ENCODE peak calls at places on chromosomes 5 and 9, in ten cellular contexts. F, K, X, L, A, B, P, D, V and H are unnamed samples.

GRCh38 chr5:9898319-9898718 is 268.2 kb upstream of the TAS2R1 start:
- DNase-seq in F (peak; percentile 9), K (peak; percentile 49), X (peak; percentile 59), L (no peak), A (peak; percentile 85), B (peak; percentile 47), P (peak; percentile 55), D (peak; percentile 68), V (peak; percentile 5), H (no peak)

GRCh38 chr5:171425596-171426244 is 6.3 kb downstream of the FGF18 start:
- DNase-seq in F (no peak), K (no peak), X (peak; percentile 16), L (no peak), A (no peak), B (no peak), P (no peak), D (no peak), V (no peak), H (no peak)

GRCh38 chr5:98443916-98444315 is 329.5 kb upstream of the RGMB start:
- DNase-seq in F (no peak), K (no peak), X (no peak), L (no peak), A (no peak), B (no peak), P (no peak), D (no peak), V (no peak), H (no peak)

GRCh38 chr5:133638436-133638835 is 26.1 kb upstream of the FSTL4 start:
- DNase-seq in F (no peak), K (no peak), X (no peak), L (no peak), A (no peak), B (no peak), P (no peak), D (no peak), V (no peak), H (no peak)

GRCh38 chr5:173281910-173282309 is 46.3 kb downstream of the STC2 start:
- DNase-seq in F (no peak), K (peak; percentile 69), X (peak; percentile 62), L (no peak), A (peak; percentile 46), B (peak; percentile 7), P (peak; percentile 27), D (peak; percentile 35), V (no peak), H (no peak)

GRCh38 chr9:95124582-95125359 is 192.7 kb downstream of the FANCC start:
- DNase-seq in F (no peak), K (peak; percentile 44), X (peak; percentile 59), L (no peak), A (no peak), B (no peak), P (no peak), D (no peak), V (no peak), H (no peak)

GRCh38 chr5:178080056-178080455 is 33.3 kb upstream of the N4BP3 start:
- DNase-seq in F (no peak), K (no peak), X (no peak), L (no peak), A (no peak), B (no peak), P (no peak), D (no peak), V (no peak), H (no peak)

GRCh38 chr9:123283048-123283408 is 14.6 kb upstream of the STRBP start:
- DNase-seq in F (no peak), K (no peak), X (no peak), L (no peak), A (no peak), B (no peak), P (no peak), D (no peak), V (no peak), H (no peak)

GRCh38 chr9:74527718-74528117 is 30.6 kb downstream of the RORB start:
- DNase-seq in F (no peak), K (no peak), X (no peak), L (no peak), A (no peak), B (no peak), P (no peak), D (no peak), V (no peak), H (no peak)

DNA sequence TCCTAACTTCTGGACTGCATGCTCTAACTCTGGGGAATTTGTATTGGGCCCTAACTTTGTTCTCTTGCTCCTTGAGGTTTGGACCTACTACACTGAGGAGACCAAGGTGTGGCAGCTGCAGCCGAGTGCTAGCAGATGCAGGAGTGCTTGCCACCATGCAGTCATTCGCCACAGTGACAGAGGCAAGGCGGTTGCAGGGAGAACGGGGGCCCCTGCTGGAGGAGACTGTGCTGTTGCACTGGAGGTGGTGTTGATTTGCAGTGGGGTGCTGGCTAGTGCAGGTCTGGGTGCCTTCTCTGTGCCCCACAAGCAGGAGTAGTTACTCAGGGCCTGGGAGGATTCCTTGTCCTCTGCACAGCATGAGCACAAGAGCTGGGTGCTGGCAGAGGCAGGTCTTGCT is 22.4 kb upstream of the DIRAS2 start:
- DNase-seq in F (no peak), K (peak; percentile 50), X (peak; percentile 70), L (no peak), A (no peak), B (no peak), P (no peak), D (peak; percentile 17), V (no peak), H (no peak)
- TF ChIP-seq CTCF in F (no peak), K (peak; percentile 48), X (peak; percentile 64), L (no peak), A (no peak), B (no peak), P (no peak), D (no peak), V (no peak), H (no peak)

GRCh38 chr9:1837453-1838084 is 177.6 kb upstream of the SMARCA2 start:
- DNase-seq in F (peak; percentile 32), K (peak; percentile 81), X (peak; percentile 71), L (peak; percentile 51), A (peak; percentile 11), B (peak; percentile 18), P (peak; percentile 15), D (peak; percentile 2), V (peak; percentile 61), H (no peak)
- TF ChIP-seq CTCF in F (peak; percentile 65), K (peak; percentile 81), X (peak; percentile 86), L (peak; percentile 48), A (peak; percentile 25), B (no peak), P (peak; percentile 33), D (no peak), V (peak; percentile 68), H (no peak)

GRCh38 chr9:4923580-4924544 is 61.2 kb upstream of the JAK2 start:
- DNase-seq in F (no peak), K (no peak), X (no peak), L (peak; percentile 67), A (peak; percentile 53), B (peak; percentile 60), P (peak; percentile 46), D (peak; percentile 3), V (peak; percentile 51), H (no peak)
- TF ChIP-seq CTCF in F (no peak), K (no peak), X (peak; percentile 35), L (peak; percentile 60), A (peak; percentile 74), B (peak; percentile 36), P (peak; percentile 33), D (no peak), V (peak; percentile 64), H (no peak)

DNA sequence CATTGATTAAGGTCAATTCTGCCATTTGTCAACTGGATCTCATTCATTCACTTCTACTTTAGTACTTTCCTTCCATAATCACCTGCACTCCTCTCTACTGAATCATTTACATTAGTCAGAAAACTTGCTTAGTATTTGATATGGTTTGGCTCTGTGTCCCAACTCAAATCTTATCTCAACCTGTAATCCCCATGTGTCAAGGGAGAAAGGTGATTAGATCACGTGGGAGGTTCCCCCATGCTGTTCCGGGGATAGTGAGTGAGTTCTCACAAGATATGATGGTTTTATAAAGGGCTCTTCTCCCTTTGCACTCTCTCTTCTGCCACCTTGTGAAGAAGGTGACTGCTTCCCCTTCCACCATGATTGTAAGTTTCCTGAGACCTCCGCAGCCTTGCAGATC is 23.7 kb upstream of the UGCG start:
- DNase-seq in F (no peak), K (no peak), X (no peak), L (no peak), A (no peak), B (no peak), P (no peak), D (no peak), V (no peak), H (no peak)
- TF ChIP-seq CTCF in F (no peak), K (no peak), X (no peak), L (no peak), A (no peak), B (no peak), P (no peak), D (no peak), V (no peak), H (no peak)

GRCh38 chr5:144697847-144698262 is 527.2 kb downstream of the KCTD16 start:
- DNase-seq in F (no peak), K (no peak), X (no peak), L (no peak), A (peak; percentile 62), B (peak; percentile 96), P (peak; percentile 96), D (no peak), V (no peak), H (no peak)
- TF ChIP-seq CTCF in F (no peak), K (no peak), X (peak; percentile 15), L (no peak), A (no peak), B (peak; percentile 9), P (peak; percentile 25), D (no peak), V (no peak), H (no peak)

GRCh38 chr9:35836595-35836994 is 7.6 kb downstream of the TMEM8B start:
- DNase-seq in F (no peak), K (no peak), X (no peak), L (no peak), A (no peak), B (no peak), P (no peak), D (no peak), V (no peak), H (no peak)

GRCh38 chr9:35835766-35836165 is 6.7 kb downstream of the TMEM8B start:
- DNase-seq in F (no peak), K (no peak), X (no peak), L (no peak), A (no peak), B (no peak), P (no peak), D (no peak), V (peak; percentile 48), H (no peak)

GRCh38 chr9:35834260-35835215 is 5.5 kb downstream of the TMEM8B start:
- DNase-seq in F (no peak), K (no peak), X (no peak), L (no peak), A (no peak), B (no peak), P (no peak), D (no peak), V (peak; percentile 37), H (no peak)

GRCh38 chr9:35832814-35833213 is 3.8 kb downstream of the TMEM8B start:
- DNase-seq in F (no peak), K (no peak), X (no peak), L (no peak), A (peak; percentile 28), B (no peak), P (no peak), D (no peak), V (no peak), H (no peak)

GRCh38 chr9:35835216-35835604 is 6.2 kb downstream of the TMEM8B start:
- DNase-seq in F (no peak), K (peak; percentile 42), X (peak; percentile 61), L (no peak), A (peak; percentile 22), B (no peak), P (no peak), D (no peak), V (no peak), H (no peak)
- TF ChIP-seq CTCF in F (peak; percentile 42), K (peak; percentile 55), X (peak; percentile 75), L (peak; percentile 13), A (peak; percentile 48), B (no peak), P (no peak), D (no peak), V (no peak), H (no peak)